ENCODE peak calls at places on chromosomes 5 and 9, in five cellular contexts. One of them, this sample, is unnamed. For H3K4me1, the result is how much of the 10 kb centered on the place peaks cover.

GRCh38 chr9:90925581-90926257 is 124.1 kb downstream of the SYK start:
- DNase-seq in CD4-positive, alpha-beta memory T cell: no peak
- DNase-seq in cardiac muscle cell: no peak
- DNase-seq in left ventricle myocardium inferior: no peak
- DNase-seq in psoas muscle: no peak
- DNase-seq in this sample: no peak

GRCh38 chr5:38048400-38048799 is 208.6 kb upstream of the GDNF start:
- DNase-seq in left ventricle myocardium inferior: no peak
- DNase-seq in CD4-positive, alpha-beta memory T cell: no peak
- DNase-seq in cardiac muscle cell: no peak
- DNase-seq in psoas muscle: no peak
- DNase-seq in this sample: no peak

GRCh38 chr9:125121156-125121555 is 22.2 kb downstream of the SCAI start:
- DNase-seq in cardiac muscle cell: no peak
- DNase-seq in psoas muscle: no peak
- DNase-seq in left ventricle myocardium inferior: no peak
- DNase-seq in CD4-positive, alpha-beta memory T cell: no peak
- DNase-seq in this sample: no peak

GRCh38 chr9:101268426-101268825 is 116.4 kb downstream of the BAAT start:
- DNase-seq in psoas muscle: no peak
- DNase-seq in CD4-positive, alpha-beta memory T cell: no peak
- DNase-seq in cardiac muscle cell: no peak
- DNase-seq in left ventricle myocardium inferior: no peak
- DNase-seq in this sample: no peak

GRCh38 chr9:34177906-34178697 is 741 bp upstream of the UBAP1 start:
- DNase-seq in cardiac muscle cell: no peak
- DNase-seq in left ventricle myocardium inferior: no peak
- DNase-seq in CD4-positive, alpha-beta memory T cell: no peak
- DNase-seq in psoas muscle: no peak
- DNase-seq in this sample: no peak

GRCh38 chr9:3578786-3579185 is 53.0 kb upstream of the RFX3 start:
- DNase-seq in psoas muscle: no peak
- DNase-seq in CD4-positive, alpha-beta memory T cell: no peak
- DNase-seq in left ventricle myocardium inferior: no peak
- DNase-seq in cardiac muscle cell: no peak
- DNase-seq in this sample: no peak

GRCh38 chr9:95515272-95516113 is 1.3 kb downstream of the PTCH1 start:
- DNase-seq in CD4-positive, alpha-beta memory T cell: peak
- DNase-seq in left ventricle myocardium inferior: no peak
- DNase-seq in psoas muscle: peak
- DNase-seq in cardiac muscle cell: peak
- DNase-seq in this sample: no peak

GRCh38 chr9:98983295-98984268 is 39.9 kb downstream of the COL15A1 start:
- DNase-seq in cardiac muscle cell: no peak
- DNase-seq in left ventricle myocardium inferior: no peak
- DNase-seq in CD4-positive, alpha-beta memory T cell: no peak
- DNase-seq in psoas muscle: no peak
- DNase-seq in this sample: peak

GRCh38 chr9:110440161-110440560 is 102.5 kb upstream of the TXNDC8 start:
- DNase-seq in cardiac muscle cell: no peak
- DNase-seq in CD4-positive, alpha-beta memory T cell: no peak
- DNase-seq in psoas muscle: no peak
- DNase-seq in left ventricle myocardium inferior: no peak
- DNase-seq in this sample: no peak

GRCh38 chr9:120369608-120370220 is 210.3 kb downstream of the CDK5RAP2 start:
- DNase-seq in left ventricle myocardium inferior: no peak
- DNase-seq in CD4-positive, alpha-beta memory T cell: no peak
- DNase-seq in psoas muscle: no peak
- DNase-seq in cardiac muscle cell: no peak
- DNase-seq in this sample: no peak

GRCh38 chr9:92608221-92609141 is 61.5 kb downstream of the IPPK start:
- DNase-seq in psoas muscle: no peak
- DNase-seq in CD4-positive, alpha-beta memory T cell: no peak
- DNase-seq in left ventricle myocardium inferior: peak
- DNase-seq in cardiac muscle cell: no peak
- DNase-seq in this sample: peak

GRCh38 chr9:1978941-1979340 is 36.2 kb upstream of the SMARCA2 start:
- DNase-seq in left ventricle myocardium inferior: no peak
- DNase-seq in psoas muscle: peak
- DNase-seq in cardiac muscle cell: no peak
- DNase-seq in CD4-positive, alpha-beta memory T cell: no peak
- DNase-seq in this sample: peak

GRCh38 chr5:93580387-93581100 is 475 bp downstream of the NR2F1-AS1 start:
- DNase-seq in psoas muscle: no peak
- DNase-seq in cardiac muscle cell: no peak
- DNase-seq in left ventricle myocardium inferior: no peak
- DNase-seq in CD4-positive, alpha-beta memory T cell: no peak
- DNase-seq in this sample: peak

GRCh38 chr5:181189962-181190710 is 14.9 kb downstream of the TRIM7 start:
- DNase-seq in CD4-positive, alpha-beta memory T cell: peak
- DNase-seq in left ventricle myocardium inferior: no peak
- DNase-seq in psoas muscle: peak
- DNase-seq in cardiac muscle cell: peak
- DNase-seq in this sample: peak

GRCh38 chr9:2418619-2419018 is 203.0 kb upstream of the VLDLR start:
- DNase-seq in left ventricle myocardium inferior: no peak
- DNase-seq in psoas muscle: no peak
- DNase-seq in CD4-positive, alpha-beta memory T cell: no peak
- DNase-seq in cardiac muscle cell: no peak
- DNase-seq in this sample: no peak

GRCh38 chr5:137751869-137752491 is 2.2 kb downstream of the HNRNPA0 start:
- DNase-seq in left ventricle myocardium inferior: no peak
- DNase-seq in CD4-positive, alpha-beta memory T cell: no peak
- DNase-seq in cardiac muscle cell: peak
- DNase-seq in psoas muscle: no peak
- DNase-seq in this sample: no peak

GRCh38 chr9:120891255-120891954 is 14.4 kb upstream of the PHF19 start:
- DNase-seq in CD4-positive, alpha-beta memory T cell: peak
- DNase-seq in left ventricle myocardium inferior: no peak
- DNase-seq in cardiac muscle cell: no peak
- DNase-seq in psoas muscle: no peak
- DNase-seq in this sample: peak

GRCh38 chr9:92463989-92464388 is 18.3 kb downstream of the ASPN start:
- DNase-seq in CD4-positive, alpha-beta memory T cell: no peak
- DNase-seq in cardiac muscle cell: no peak
- DNase-seq in left ventricle myocardium inferior: no peak
- DNase-seq in psoas muscle: no peak
- DNase-seq in this sample: no peak

GRCh38 chr5:89313804-89314588 is 431.0 kb upstream of the MEF2C start:
- DNase-seq in psoas muscle: no peak
- DNase-seq in cardiac muscle cell: peak
- DNase-seq in left ventricle myocardium inferior: no peak
- DNase-seq in CD4-positive, alpha-beta memory T cell: no peak
- DNase-seq in this sample: no peak

GRCh38 chr9:126304946-126305370 is 21.7 kb upstream of the MVB12B start:
- DNase-seq in cardiac muscle cell: peak
- DNase-seq in left ventricle myocardium inferior: no peak
- DNase-seq in CD4-positive, alpha-beta memory T cell: no peak
- DNase-seq in psoas muscle: no peak
- DNase-seq in this sample: no peak

GRCh38 chr9:71891557-71892189 is 19.3 kb downstream of the ABHD17B start:
- DNase-seq in CD4-positive, alpha-beta memory T cell: no peak
- DNase-seq in psoas muscle: no peak
- DNase-seq in cardiac muscle cell: no peak
- DNase-seq in left ventricle myocardium inferior: no peak
- DNase-seq in this sample: no peak
- H3K4me1 ChIP-seq in CD4-positive, alpha-beta memory T cell: under half
- H3K4me1 ChIP-seq in psoas muscle: under half
- H3K4me1 ChIP-seq in cardiac muscle cell: under half
- H3K4me1 ChIP-seq in left ventricle myocardium inferior: under half
- H3K4me1 ChIP-seq in this sample: under half

GRCh38 chr5:4542145-4542778 is 597.9 kb upstream of the ADAMTS16 start:
- DNase-seq in CD4-positive, alpha-beta memory T cell: no peak
- DNase-seq in left ventricle myocardium inferior: no peak
- DNase-seq in cardiac muscle cell: no peak
- DNase-seq in psoas muscle: no peak
- DNase-seq in this sample: no peak
- H3K27ac ChIP-seq in CD4-positive, alpha-beta memory T cell: no peak
- H3K27ac ChIP-seq in left ventricle myocardium inferior: no peak
- H3K27ac ChIP-seq in cardiac muscle cell: no peak
- H3K27ac ChIP-seq in psoas muscle: no peak
- H3K27ac ChIP-seq in this sample: no peak

DNA sequence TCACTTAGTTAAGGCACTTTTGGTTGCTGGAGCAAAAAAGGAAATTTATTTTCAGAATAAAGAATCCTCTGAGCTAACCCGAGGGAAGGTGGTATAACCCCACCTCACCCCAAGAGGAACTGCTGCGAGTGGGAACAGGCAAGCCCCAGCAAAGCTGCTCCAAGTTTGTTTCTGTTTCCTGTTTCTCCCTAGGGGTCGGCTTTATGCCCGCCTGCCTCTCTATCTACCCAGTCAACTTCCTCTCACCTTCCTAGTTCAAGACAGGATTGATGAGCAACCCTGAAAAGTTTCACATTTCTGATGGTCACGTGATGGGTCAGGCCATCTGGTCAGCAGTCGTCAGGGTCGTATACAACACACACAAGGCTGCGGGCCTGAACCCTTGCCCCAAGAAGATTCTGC is 31.1 kb downstream of the TRIO start:
- DNase-seq in left ventricle myocardium inferior: no peak
- DNase-seq in CD4-positive, alpha-beta memory T cell: no peak
- DNase-seq in cardiac muscle cell: peak
- DNase-seq in psoas muscle: no peak
- DNase-seq in this sample: no peak
- H3K4me3 ChIP-seq in left ventricle myocardium inferior: peak
- H3K4me3 ChIP-seq in CD4-positive, alpha-beta memory T cell: no peak
- H3K4me3 ChIP-seq in cardiac muscle cell: no peak
- H3K4me3 ChIP-seq in psoas muscle: no peak
- H3K4me3 ChIP-seq in this sample: no peak

GRCh38 chr5:65066787-65067506 is 298.2 kb downstream of the CWC27 start:
- DNase-seq in CD4-positive, alpha-beta memory T cell: no peak
- DNase-seq in cardiac muscle cell: no peak
- DNase-seq in left ventricle myocardium inferior: no peak
- DNase-seq in psoas muscle: no peak
- DNase-seq in this sample: no peak
- H3K4me1 ChIP-seq in CD4-positive, alpha-beta memory T cell: under half
- H3K4me1 ChIP-seq in cardiac muscle cell: under half
- H3K4me1 ChIP-seq in left ventricle myocardium inferior: under half
- H3K4me1 ChIP-seq in psoas muscle: under half
- H3K4me1 ChIP-seq in this sample: under half